ENCODE peak calls at places on chromosomes 2 and 18, in four cellular contexts. B is neural progenitor cell, H is endothelial cell of umbilical vein, D is OCI-LY7. V is an unnamed sample.

GRCh38 chr2:184363213-184363612 is 235.1 kb upstream of the ZNF804A start:
- DNase-seq in D (peak; percentile 68), H (no peak), B (no peak), V (no peak)

GRCh38 chr2:54065411-54065810 is 50.0 kb upstream of the ACYP2 start:
- DNase-seq in B (no peak), H (no peak), D (no peak), V (peak; percentile 96)

GRCh38 chr2:106956879-106957278 is 70.9 kb upstream of the ST6GAL2 start:
- DNase-seq in D (no peak), H (no peak), B (no peak), V (no peak)

GRCh38 chr2:81481994-81482368 is 1177.4 kb upstream of the LRRTM1 start:
- DNase-seq in D (no peak), H (no peak), B (no peak), V (no peak)

GRCh38 chr2:61834893-61835292 is 19.0 kb downstream of the FAM161A start:
- DNase-seq in D (no peak), H (no peak), B (no peak), V (peak; percentile 53)

GRCh38 chr18:44895176-44895798 is 214.6 kb downstream of the SETBP1 start:
- DNase-seq in B (no peak), H (peak; percentile 49), D (peak; percentile 46), V (peak; percentile 54)

GRCh38 chr2:9799011-9799596 is 44.2 kb upstream of the TAF1B start:
- DNase-seq in B (no peak), D (no peak), H (no peak), V (no peak)

GRCh38 chr2:38610851-38611801 is 8.4 kb upstream of the HNRNPLL start:
- DNase-seq in D (no peak), B (no peak), H (peak; percentile 16), V (peak; percentile 78)

GRCh38 chr2:13558368-13558767 is 841.6 kb downstream of the TRIB2 start:
- DNase-seq in B (no peak), H (no peak), D (no peak), V (peak; percentile 97)

GRCh38 chr2:56118474-56118873 is 65.3 kb upstream of the CCDC85A start:
- DNase-seq in D (no peak), B (no peak), H (no peak), V (no peak)

GRCh38 chr2:61620244-61621159 is 82.3 kb upstream of the XPO1 start:
- DNase-seq in H (peak; percentile 19), B (no peak), D (no peak), V (peak; percentile 81)

GRCh38 chr2:147927053-147927588 is 82.3 kb downstream of the ACVR2A start:
- DNase-seq in B (no peak), H (no peak), D (no peak), V (no peak)

GRCh38 chr18:7808992-7809391 is 241.9 kb downstream of the PTPRM start:
- DNase-seq in H (no peak), D (no peak), B (no peak), V (no peak)

GRCh38 chr18:7805096-7805495 is 238.0 kb downstream of the PTPRM start:
- DNase-seq in B (no peak), H (no peak), D (no peak), V (no peak)

GRCh38 chr18:7803956-7804469 is 236.9 kb downstream of the PTPRM start:
- DNase-seq in D (no peak), H (no peak), B (no peak), V (no peak)

GRCh38 chr18:7808054-7808453 is 240.9 kb downstream of the PTPRM start:
- DNase-seq in D (no peak), B (no peak), H (no peak), V (no peak)

DNA sequence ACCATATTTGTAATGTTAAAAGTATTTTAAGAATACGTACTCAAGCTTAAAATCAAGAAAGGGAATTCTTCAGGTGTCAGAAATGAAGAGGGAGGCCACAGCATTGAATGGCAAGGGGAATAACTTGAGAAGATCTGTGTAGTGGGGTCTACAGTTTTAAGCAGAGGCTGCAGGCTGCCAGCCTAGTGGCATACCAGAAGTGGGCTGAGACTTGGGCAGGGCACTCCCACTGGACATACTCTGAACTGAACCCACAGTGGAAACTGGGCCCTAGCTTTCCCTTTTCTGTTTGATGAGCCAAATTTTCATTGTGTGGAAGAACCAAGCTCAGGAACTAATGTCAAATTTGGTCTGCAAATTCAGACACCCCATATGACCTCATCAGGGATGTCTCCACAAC is 238.8 kb downstream of the PTPRM start:
- DNase-seq in D (no peak), B (no peak), H (no peak), V (no peak)
- TF ChIP-seq CTCF in D (no peak), B (no peak), H (no peak), V (no peak)

GRCh38 chr2:156553714-156554442 is 117.7 kb downstream of the GPD2 start:
- DNase-seq in H (no peak), B (no peak), D (no peak), V (no peak)
- H3K79me2 ChIP-seq in H (no peaks in the 10 kb centered on the region), B (no peaks in the 10 kb centered on the region), D (no peaks in the 10 kb centered on the region), V (no peaks in the 10 kb centered on the region)

GRCh38 chr2:179595284-179595683 is 266.1 kb downstream of the ZNF385B start:
- DNase-seq in B (peak; percentile 13), H (no peak), D (no peak), V (no peak)
- TF ChIP-seq CTCF in B (peak; percentile 35), H (no peak), D (peak; percentile 30), V (peak; percentile 21)

DNA sequence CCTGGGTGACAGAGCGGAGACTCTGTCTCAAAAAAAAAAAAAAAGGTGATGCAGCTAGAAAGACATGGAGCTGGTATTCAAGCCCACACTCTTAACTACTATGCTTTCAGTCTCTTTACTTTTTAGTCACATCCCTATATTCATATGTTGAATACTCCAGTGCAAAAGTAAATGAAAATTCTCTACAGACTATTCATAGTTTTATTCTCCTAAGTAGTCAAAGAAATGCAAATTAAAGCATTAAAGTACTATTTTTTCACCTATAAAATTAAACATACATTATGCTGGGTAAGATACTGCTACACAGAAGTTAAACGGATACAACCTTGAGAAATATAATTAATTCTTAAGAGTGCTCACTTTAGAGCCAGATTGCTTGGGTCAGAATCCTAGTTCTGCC is 7.6 kb downstream of the CUL3 start:
- DNase-seq in B (no peak), H (no peak), D (no peak), V (no peak)
- H3K79me2 ChIP-seq in B (peaks cover 100% of the 10 kb centered on the region), H (peaks cover 100% of the 10 kb centered on the region), D (peaks cover 100% of the 10 kb centered on the region), V (peaks cover 99% of the 10 kb centered on the region)

DNA sequence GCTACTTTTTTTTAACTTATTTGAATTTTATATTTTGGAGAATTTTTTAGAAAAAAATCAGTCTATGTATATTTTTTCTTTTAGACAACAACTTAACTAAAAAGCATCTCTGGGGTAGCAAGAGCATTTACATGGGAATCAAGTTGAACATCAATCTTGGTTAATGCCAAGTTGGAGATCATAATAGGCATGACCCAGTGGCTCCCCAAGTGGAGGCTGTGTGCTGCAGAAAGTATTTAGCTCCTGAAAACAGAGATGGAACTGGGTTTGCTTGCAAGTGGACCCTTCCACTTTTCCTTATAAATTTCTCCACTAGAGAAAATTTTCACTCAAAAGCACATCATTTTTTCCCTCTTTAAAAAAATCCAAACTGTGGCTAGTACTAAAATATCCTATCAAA is 23.9 kb upstream of the CAVIN2 start:
- DNase-seq in B (no peak), H (peak; percentile 10), D (no peak), V (no peak)
- TF ChIP-seq CTCF in B (peak; percentile 31), H (no peak), D (peak; percentile 38), V (peak; percentile 25)

GRCh38 chr2:27351802-27352598 is 4.6 kb downstream of the GTF3C2 start:
- DNase-seq in D (no peak), B (no peak), H (no peak), V (no peak)

GRCh38 chr2:27356056-27356381 is 545 bp downstream of the GTF3C2 start:
- DNase-seq in H (peak; percentile 77), B (peak; percentile 74), D (no peak), V (peak; percentile 61)

GRCh38 chr2:27354597-27354927 is 2.0 kb downstream of the GTF3C2 start:
- DNase-seq in B (no peak), H (no peak), D (no peak), V (no peak)

GRCh38 chr2:27353762-27354596 is 2.6 kb downstream of the GTF3C2 start:
- DNase-seq in D (no peak), H (no peak), B (no peak), V (no peak)

DNA sequence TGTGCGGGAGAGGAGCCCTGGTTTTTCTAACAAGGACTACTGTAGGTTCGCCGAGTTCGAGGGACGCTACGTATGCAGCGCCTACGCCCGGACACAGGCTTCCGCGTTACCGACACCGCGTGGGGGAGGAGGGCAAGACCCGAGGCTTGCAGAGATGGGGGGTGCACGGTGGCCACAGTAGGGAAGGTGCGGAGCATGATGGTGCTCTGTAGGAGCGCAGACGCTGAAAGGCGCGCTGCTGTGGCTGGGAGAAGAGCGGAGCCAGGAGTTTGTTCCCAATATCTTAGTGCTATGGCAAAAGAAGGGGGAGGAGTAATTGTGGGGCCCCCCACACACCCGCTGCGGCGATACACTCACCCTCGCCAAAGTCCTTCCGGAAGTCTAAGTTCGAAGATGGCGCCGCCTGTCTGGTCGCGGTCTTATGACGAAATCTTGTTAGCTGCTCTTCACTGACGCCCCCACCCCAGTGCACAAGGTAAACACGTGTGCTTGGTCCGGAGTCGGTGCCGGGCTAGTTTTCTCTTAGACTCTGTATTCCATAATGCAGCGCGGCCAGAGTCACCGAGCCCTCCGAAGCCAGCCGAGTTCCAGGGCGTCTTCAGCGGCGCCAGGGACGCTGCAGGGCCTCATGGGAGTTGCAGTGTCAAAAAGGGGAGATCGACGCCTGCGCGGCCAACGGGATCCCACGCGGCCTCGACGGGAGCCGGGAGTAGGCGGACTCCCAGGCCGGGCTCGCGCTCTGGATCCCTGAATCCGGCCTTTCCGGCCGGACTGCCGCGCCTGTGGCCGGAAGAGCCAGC is at the start of gene GTF3C2:
- DNase-seq in B (peak; percentile 99), D (peak; percentile 99), H (peak; percentile 98), V (peak; percentile 98)
- H3K79me2 ChIP-seq in B (peaks cover 77% of the 10 kb centered on the region), D (peaks cover 66% of the 10 kb centered on the region), H (peaks cover 60% of the 10 kb centered on the region), V (peaks cover 66% of the 10 kb centered on the region)

DNA sequence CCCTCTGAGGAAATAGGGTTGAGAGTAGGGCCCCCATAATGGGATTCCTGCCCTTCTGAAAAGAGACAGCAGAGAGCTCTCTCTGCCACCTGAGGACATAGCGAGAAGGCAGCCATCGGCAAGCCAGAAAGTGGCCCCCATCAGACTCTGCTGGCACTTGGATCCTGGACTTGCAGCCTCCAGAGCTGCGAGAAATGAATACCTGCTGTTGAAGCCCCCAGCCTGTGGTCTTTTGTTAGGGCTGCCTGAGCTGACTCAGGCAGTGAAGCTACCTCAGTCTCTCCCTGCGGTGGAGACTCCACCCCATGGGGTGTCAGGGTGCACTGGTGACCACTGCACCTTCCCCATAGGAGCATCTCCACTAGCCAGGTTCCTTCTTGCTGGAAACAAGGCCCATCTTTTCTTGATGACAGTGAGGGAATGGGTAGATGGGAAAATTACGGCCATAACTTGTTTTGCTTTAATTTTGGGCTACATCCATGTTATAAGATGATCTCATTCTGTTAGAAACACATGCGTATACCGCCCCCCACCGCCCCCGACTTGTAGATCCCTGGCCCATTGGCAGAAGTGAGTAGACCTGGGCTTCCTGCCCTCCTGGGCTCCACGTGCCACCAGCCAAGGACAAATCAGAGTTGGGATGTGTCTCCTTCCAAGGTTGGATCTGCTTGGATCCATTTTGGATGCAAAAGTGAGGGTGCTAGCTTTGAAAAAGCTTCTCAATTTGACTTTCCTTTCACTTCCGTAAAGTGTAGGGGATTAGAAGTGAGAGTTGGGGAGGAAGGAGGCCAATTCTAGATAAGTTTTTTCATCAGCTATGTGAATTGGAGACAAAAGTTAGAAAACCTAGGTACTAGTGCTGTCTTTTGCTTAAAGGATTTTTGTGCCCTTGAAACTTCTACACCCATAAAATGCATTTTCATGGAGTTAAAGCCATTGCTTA is 42.9 kb downstream of the NCK2 start:
- DNase-seq in D (peak; percentile 80), B (no peak), H (no peak), V (no peak)
- TF ChIP-seq CTCF in D (peak; percentile 92), B (no peak), H (no peak), V (no peak)